ENCODE peak calls at places on chromosome 2, in six cellular contexts. One of them, this sample, is unnamed.

GRCh38 chr2:233152541-233152940 is 92.4 kb downstream of the INPP5D start:
- DNase-seq in NCI-H748 treated with DMSO at 0.1 percent for 48 hours: no peak
- DNase-seq in GM12892: no peak
- DNase-seq in B cell: no peak
- DNase-seq in activated CD4-positive, alpha-beta T cell treated with anti-CD3 and anti-CD28 coated beads for 1 hour: no peak
- DNase-seq in left lung: no peak
- DNase-seq in this sample: no peak

GRCh38 chr2:54722641-54723299 is 692 bp upstream of the EML6 start:
- DNase-seq in GM12892: no peak
- DNase-seq in activated CD4-positive, alpha-beta T cell treated with anti-CD3 and anti-CD28 coated beads for 1 hour: no peak
- DNase-seq in NCI-H748 treated with DMSO at 0.1 percent for 48 hours: no peak
- DNase-seq in left lung: no peak
- DNase-seq in B cell: no peak
- DNase-seq in this sample: no peak

GRCh38 chr2:206211657-206212255 is 52.1 kb downstream of the EEF1B2 start:
- DNase-seq in activated CD4-positive, alpha-beta T cell treated with anti-CD3 and anti-CD28 coated beads for 1 hour: no peak
- DNase-seq in NCI-H748 treated with DMSO at 0.1 percent for 48 hours: no peak
- DNase-seq in left lung: no peak
- DNase-seq in B cell: no peak
- DNase-seq in GM12892: no peak
- DNase-seq in this sample: no peak

GRCh38 chr2:235679471-235679870 is 185.6 kb downstream of the AGAP1 start:
- DNase-seq in NCI-H748 treated with DMSO at 0.1 percent for 48 hours: no peak
- DNase-seq in activated CD4-positive, alpha-beta T cell treated with anti-CD3 and anti-CD28 coated beads for 1 hour: no peak
- DNase-seq in left lung: no peak
- DNase-seq in B cell: no peak
- DNase-seq in GM12892: no peak
- DNase-seq in this sample: no peak

GRCh38 chr2:45177870-45178269 is 168.6 kb upstream of the SIX2 start:
- DNase-seq in B cell: no peak
- DNase-seq in activated CD4-positive, alpha-beta T cell treated with anti-CD3 and anti-CD28 coated beads for 1 hour: no peak
- DNase-seq in left lung: no peak
- DNase-seq in GM12892: no peak
- DNase-seq in NCI-H748 treated with DMSO at 0.1 percent for 48 hours: no peak
- DNase-seq in this sample: no peak

GRCh38 chr2:54577944-54578667 is 122.0 kb downstream of the SPTBN1 start:
- DNase-seq in activated CD4-positive, alpha-beta T cell treated with anti-CD3 and anti-CD28 coated beads for 1 hour: no peak
- DNase-seq in GM12892: no peak
- DNase-seq in NCI-H748 treated with DMSO at 0.1 percent for 48 hours: no peak
- DNase-seq in B cell: no peak
- DNase-seq in left lung: no peak
- DNase-seq in this sample: no peak

GRCh38 chr2:199468561-199469513 is 11.1 kb upstream of the SATB2 start:
- DNase-seq in GM12892: no peak
- DNase-seq in activated CD4-positive, alpha-beta T cell treated with anti-CD3 and anti-CD28 coated beads for 1 hour: no peak
- DNase-seq in B cell: no peak
- DNase-seq in left lung: no peak
- DNase-seq in NCI-H748 treated with DMSO at 0.1 percent for 48 hours: no peak
- DNase-seq in this sample: no peak

GRCh38 chr2:168608796-168609195 is 152.7 kb downstream of the CERS6 start:
- DNase-seq in GM12892: no peak
- DNase-seq in activated CD4-positive, alpha-beta T cell treated with anti-CD3 and anti-CD28 coated beads for 1 hour: no peak
- DNase-seq in B cell: no peak
- DNase-seq in left lung: no peak
- DNase-seq in NCI-H748 treated with DMSO at 0.1 percent for 48 hours: no peak
- DNase-seq in this sample: no peak

GRCh38 chr2:131673400-131674173 is 145.9 kb downstream of the CCDC74A start:
- DNase-seq in left lung: peak; percentile 83
- DNase-seq in GM12892: peak; percentile 60
- DNase-seq in NCI-H748 treated with DMSO at 0.1 percent for 48 hours: peak; percentile 32
- DNase-seq in B cell: peak; percentile 71
- DNase-seq in activated CD4-positive, alpha-beta T cell treated with anti-CD3 and anti-CD28 coated beads for 1 hour: peak; percentile 37
- DNase-seq in this sample: peak; percentile 68

GRCh38 chr2:3606028-3606369 is 11.1 kb downstream of the COLEC11 start:
- DNase-seq in GM12892: no peak
- DNase-seq in activated CD4-positive, alpha-beta T cell treated with anti-CD3 and anti-CD28 coated beads for 1 hour: peak; percentile 1
- DNase-seq in B cell: no peak
- DNase-seq in NCI-H748 treated with DMSO at 0.1 percent for 48 hours: no peak
- DNase-seq in left lung: peak; percentile 30
- DNase-seq in this sample: no peak

GRCh38 chr2:232523682-232524597 is 2.0 kb upstream of the CHRND start:
- DNase-seq in activated CD4-positive, alpha-beta T cell treated with anti-CD3 and anti-CD28 coated beads for 1 hour: no peak
- DNase-seq in NCI-H748 treated with DMSO at 0.1 percent for 48 hours: peak; percentile 38
- DNase-seq in left lung: no peak
- DNase-seq in GM12892: no peak
- DNase-seq in B cell: peak; percentile 60
- DNase-seq in this sample: no peak

GRCh38 chr2:109393211-109393610 is 220.6 kb downstream of the SEPTIN10 start:
- DNase-seq in activated CD4-positive, alpha-beta T cell treated with anti-CD3 and anti-CD28 coated beads for 1 hour: no peak
- DNase-seq in NCI-H748 treated with DMSO at 0.1 percent for 48 hours: no peak
- DNase-seq in GM12892: no peak
- DNase-seq in B cell: no peak
- DNase-seq in left lung: no peak
- DNase-seq in this sample: no peak

GRCh38 chr2:100292022-100292580 is 30.2 kb downstream of the LONRF2 start:
- DNase-seq in NCI-H748 treated with DMSO at 0.1 percent for 48 hours: no peak
- DNase-seq in activated CD4-positive, alpha-beta T cell treated with anti-CD3 and anti-CD28 coated beads for 1 hour: no peak
- DNase-seq in left lung: peak; percentile 77
- DNase-seq in GM12892: no peak
- DNase-seq in B cell: no peak
- DNase-seq in this sample: peak; percentile 76

GRCh38 chr2:41941831-41942230 is 106.0 kb upstream of the PKDCC start:
- DNase-seq in NCI-H748 treated with DMSO at 0.1 percent for 48 hours: no peak
- DNase-seq in B cell: no peak
- DNase-seq in left lung: no peak
- DNase-seq in GM12892: no peak
- DNase-seq in activated CD4-positive, alpha-beta T cell treated with anti-CD3 and anti-CD28 coated beads for 1 hour: no peak
- DNase-seq in this sample: no peak

GRCh38 chr2:25692143-25692542 is 18.8 kb upstream of the DTNB start:
- DNase-seq in B cell: no peak
- DNase-seq in activated CD4-positive, alpha-beta T cell treated with anti-CD3 and anti-CD28 coated beads for 1 hour: no peak
- DNase-seq in left lung: no peak
- DNase-seq in NCI-H748 treated with DMSO at 0.1 percent for 48 hours: no peak
- DNase-seq in GM12892: no peak
- DNase-seq in this sample: no peak

GRCh38 chr2:24471662-24472061 is 19.4 kb upstream of the NCOA1 start:
- DNase-seq in activated CD4-positive, alpha-beta T cell treated with anti-CD3 and anti-CD28 coated beads for 1 hour: no peak
- DNase-seq in left lung: no peak
- DNase-seq in NCI-H748 treated with DMSO at 0.1 percent for 48 hours: no peak
- DNase-seq in B cell: no peak
- DNase-seq in GM12892: no peak
- DNase-seq in this sample: no peak

GRCh38 chr2:173109253-173110188 is 33.9 kb downstream of the MAP3K20 start:
- DNase-seq in activated CD4-positive, alpha-beta T cell treated with anti-CD3 and anti-CD28 coated beads for 1 hour: no peak
- DNase-seq in GM12892: no peak
- DNase-seq in left lung: no peak
- DNase-seq in NCI-H748 treated with DMSO at 0.1 percent for 48 hours: no peak
- DNase-seq in B cell: no peak
- DNase-seq in this sample: no peak

GRCh38 chr2:71254078-71254477 is 27.2 kb upstream of the PAIP2B start:
- DNase-seq in left lung: no peak
- DNase-seq in B cell: no peak
- DNase-seq in GM12892: no peak
- DNase-seq in activated CD4-positive, alpha-beta T cell treated with anti-CD3 and anti-CD28 coated beads for 1 hour: no peak
- DNase-seq in NCI-H748 treated with DMSO at 0.1 percent for 48 hours: no peak
- DNase-seq in this sample: no peak

GRCh38 chr2:207161724-207162123 is 4.0 kb downstream of the KLF7 start:
- DNase-seq in left lung: no peak
- DNase-seq in activated CD4-positive, alpha-beta T cell treated with anti-CD3 and anti-CD28 coated beads for 1 hour: no peak
- DNase-seq in NCI-H748 treated with DMSO at 0.1 percent for 48 hours: no peak
- DNase-seq in B cell: no peak
- DNase-seq in GM12892: no peak
- DNase-seq in this sample: no peak

GRCh38 chr2:8633735-8634313 is 48.0 kb upstream of the ID2 start:
- DNase-seq in left lung: peak; percentile 38
- DNase-seq in activated CD4-positive, alpha-beta T cell treated with anti-CD3 and anti-CD28 coated beads for 1 hour: no peak
- DNase-seq in B cell: no peak
- DNase-seq in GM12892: no peak
- DNase-seq in NCI-H748 treated with DMSO at 0.1 percent for 48 hours: no peak
- DNase-seq in this sample: no peak

GRCh38 chr2:176443941-176444340 is 174.7 kb downstream of the MTX2 start:
- DNase-seq in NCI-H748 treated with DMSO at 0.1 percent for 48 hours: no peak
- DNase-seq in GM12892: no peak
- DNase-seq in left lung: no peak
- DNase-seq in B cell: no peak
- DNase-seq in activated CD4-positive, alpha-beta T cell treated with anti-CD3 and anti-CD28 coated beads for 1 hour: no peak
- DNase-seq in this sample: no peak

GRCh38 chr2:160397530-160397865 is 96.1 kb downstream of the RBMS1 start:
- DNase-seq in activated CD4-positive, alpha-beta T cell treated with anti-CD3 and anti-CD28 coated beads for 1 hour: no peak
- DNase-seq in NCI-H748 treated with DMSO at 0.1 percent for 48 hours: no peak
- DNase-seq in B cell: no peak
- DNase-seq in GM12892: no peak
- DNase-seq in left lung: no peak
- DNase-seq in this sample: no peak

GRCh38 chr2:88760819-88761598 is 69.5 kb downstream of the RPIA start:
- DNase-seq in B cell: no peak
- DNase-seq in activated CD4-positive, alpha-beta T cell treated with anti-CD3 and anti-CD28 coated beads for 1 hour: no peak
- DNase-seq in NCI-H748 treated with DMSO at 0.1 percent for 48 hours: no peak
- DNase-seq in left lung: no peak
- DNase-seq in GM12892: no peak
- DNase-seq in this sample: no peak

GRCh38 chr2:218877331-218877730 is 3.3 kb upstream of the WNT10A start:
- DNase-seq in NCI-H748 treated with DMSO at 0.1 percent for 48 hours: no peak
- DNase-seq in GM12892: no peak
- DNase-seq in B cell: no peak
- DNase-seq in activated CD4-positive, alpha-beta T cell treated with anti-CD3 and anti-CD28 coated beads for 1 hour: no peak
- DNase-seq in left lung: no peak
- DNase-seq in this sample: no peak

GRCh38 chr2:228801451-228801850 is 469.6 kb downstream of the PID1 start:
- DNase-seq in GM12892: no peak
- DNase-seq in activated CD4-positive, alpha-beta T cell treated with anti-CD3 and anti-CD28 coated beads for 1 hour: no peak
- DNase-seq in left lung: no peak
- DNase-seq in B cell: no peak
- DNase-seq in NCI-H748 treated with DMSO at 0.1 percent for 48 hours: no peak
- DNase-seq in this sample: no peak

GRCh38 chr2:67463810-67464209 is 66.7 kb downstream of the ETAA1 start:
- DNase-seq in GM12892: no peak
- DNase-seq in NCI-H748 treated with DMSO at 0.1 percent for 48 hours: peak; percentile 92
- DNase-seq in B cell: no peak
- DNase-seq in activated CD4-positive, alpha-beta T cell treated with anti-CD3 and anti-CD28 coated beads for 1 hour: no peak
- DNase-seq in left lung: no peak
- DNase-seq in this sample: peak; percentile 82

GRCh38 chr2:38407111-38407682 is 30.1 kb upstream of the ATL2 start:
- DNase-seq in activated CD4-positive, alpha-beta T cell treated with anti-CD3 and anti-CD28 coated beads for 1 hour: no peak
- DNase-seq in left lung: no peak
- DNase-seq in B cell: no peak
- DNase-seq in NCI-H748 treated with DMSO at 0.1 percent for 48 hours: no peak
- DNase-seq in GM12892: no peak
- DNase-seq in this sample: no peak

GRCh38 chr2:234406085-234406484 is 90.8 kb downstream of the ARL4C start:
- DNase-seq in GM12892: no peak
- DNase-seq in activated CD4-positive, alpha-beta T cell treated with anti-CD3 and anti-CD28 coated beads for 1 hour: no peak
- DNase-seq in NCI-H748 treated with DMSO at 0.1 percent for 48 hours: peak; percentile 23
- DNase-seq in left lung: no peak
- DNase-seq in B cell: no peak
- DNase-seq in this sample: no peak

GRCh38 chr2:148020036-148020357 is 540 bp downstream of the ORC4 start:
- DNase-seq in NCI-H748 treated with DMSO at 0.1 percent for 48 hours: no peak
- DNase-seq in B cell: no peak
- DNase-seq in left lung: no peak
- DNase-seq in activated CD4-positive, alpha-beta T cell treated with anti-CD3 and anti-CD28 coated beads for 1 hour: no peak
- DNase-seq in GM12892: no peak
- DNase-seq in this sample: no peak

GRCh38 chr2:140893685-140894084 is 1237.1 kb downstream of the LRP1B start:
- DNase-seq in activated CD4-positive, alpha-beta T cell treated with anti-CD3 and anti-CD28 coated beads for 1 hour: no peak
- DNase-seq in left lung: no peak
- DNase-seq in GM12892: no peak
- DNase-seq in B cell: no peak
- DNase-seq in NCI-H748 treated with DMSO at 0.1 percent for 48 hours: no peak
- DNase-seq in this sample: no peak

GRCh38 chr2:48268671-48269070 is 261.3 kb upstream of the STON1 start:
- DNase-seq in NCI-H748 treated with DMSO at 0.1 percent for 48 hours: no peak
- DNase-seq in B cell: no peak
- DNase-seq in GM12892: no peak
- DNase-seq in left lung: no peak
- DNase-seq in activated CD4-positive, alpha-beta T cell treated with anti-CD3 and anti-CD28 coated beads for 1 hour: no peak
- DNase-seq in this sample: no peak

GRCh38 chr2:185643434-185643833 is 95.2 kb upstream of the FSIP2 start:
- DNase-seq in GM12892: no peak
- DNase-seq in NCI-H748 treated with DMSO at 0.1 percent for 48 hours: no peak
- DNase-seq in activated CD4-positive, alpha-beta T cell treated with anti-CD3 and anti-CD28 coated beads for 1 hour: no peak
- DNase-seq in B cell: no peak
- DNase-seq in left lung: no peak
- DNase-seq in this sample: no peak

GRCh38 chr2:20562540-20563225 is 88.2 kb downstream of the HS1BP3 start:
- DNase-seq in NCI-H748 treated with DMSO at 0.1 percent for 48 hours: no peak
- DNase-seq in left lung: no peak
- DNase-seq in B cell: no peak
- DNase-seq in activated CD4-positive, alpha-beta T cell treated with anti-CD3 and anti-CD28 coated beads for 1 hour: no peak
- DNase-seq in GM12892: no peak
- DNase-seq in this sample: no peak

GRCh38 chr2:224062481-224063307 is 23.6 kb upstream of the SERPINE2 start:
- DNase-seq in NCI-H748 treated with DMSO at 0.1 percent for 48 hours: no peak
- DNase-seq in GM12892: no peak
- DNase-seq in B cell: no peak
- DNase-seq in activated CD4-positive, alpha-beta T cell treated with anti-CD3 and anti-CD28 coated beads for 1 hour: no peak
- DNase-seq in left lung: no peak
- DNase-seq in this sample: no peak

GRCh38 chr2:202317080-202317859 is 51.7 kb downstream of the NOP58 start:
- DNase-seq in left lung: peak; percentile 44
- DNase-seq in B cell: no peak
- DNase-seq in NCI-H748 treated with DMSO at 0.1 percent for 48 hours: no peak
- DNase-seq in activated CD4-positive, alpha-beta T cell treated with anti-CD3 and anti-CD28 coated beads for 1 hour: no peak
- DNase-seq in GM12892: no peak
- DNase-seq in this sample: no peak

GRCh38 chr2:99238599-99238998 is 16.9 kb downstream of the LYG2 start:
- DNase-seq in activated CD4-positive, alpha-beta T cell treated with anti-CD3 and anti-CD28 coated beads for 1 hour: no peak
- DNase-seq in NCI-H748 treated with DMSO at 0.1 percent for 48 hours: no peak
- DNase-seq in B cell: no peak
- DNase-seq in left lung: no peak
- DNase-seq in GM12892: no peak
- DNase-seq in this sample: no peak

GRCh38 chr2:239753537-239753936 is 271.6 kb downstream of the NDUFA10 start:
- DNase-seq in B cell: no peak
- DNase-seq in GM12892: no peak
- DNase-seq in left lung: no peak
- DNase-seq in activated CD4-positive, alpha-beta T cell treated with anti-CD3 and anti-CD28 coated beads for 1 hour: no peak
- DNase-seq in NCI-H748 treated with DMSO at 0.1 percent for 48 hours: no peak
- DNase-seq in this sample: no peak

GRCh38 chr2:191983186-191983585 is 136.3 kb upstream of the CAVIN2 start:
- DNase-seq in NCI-H748 treated with DMSO at 0.1 percent for 48 hours: peak; percentile 32
- DNase-seq in GM12892: no peak
- DNase-seq in left lung: no peak
- DNase-seq in B cell: no peak
- DNase-seq in activated CD4-positive, alpha-beta T cell treated with anti-CD3 and anti-CD28 coated beads for 1 hour: no peak
- DNase-seq in this sample: no peak

GRCh38 chr2:186274936-186275575 is 211.0 kb upstream of the ZC3H15 start:
- DNase-seq in left lung: no peak
- DNase-seq in GM12892: no peak
- DNase-seq in B cell: no peak
- DNase-seq in NCI-H748 treated with DMSO at 0.1 percent for 48 hours: no peak
- DNase-seq in activated CD4-positive, alpha-beta T cell treated with anti-CD3 and anti-CD28 coated beads for 1 hour: no peak
- DNase-seq in this sample: no peak

GRCh38 chr2:23695214-23696162 is 231.4 kb downstream of the ATAD2B start:
- DNase-seq in activated CD4-positive, alpha-beta T cell treated with anti-CD3 and anti-CD28 coated beads for 1 hour: no peak
- DNase-seq in GM12892: no peak
- DNase-seq in left lung: no peak
- DNase-seq in B cell: no peak
- DNase-seq in NCI-H748 treated with DMSO at 0.1 percent for 48 hours: no peak
- DNase-seq in this sample: peak; percentile 45

This sample was measured in RWPE2.